ENCODE peak calls at places on chromosomes 11 and 22, in six cellular contexts. D is osteocyte, X is AG04450, A is fibroblast of mammary gland, Q is GM12865, N is uterus. U is an unnamed sample.

GRCh38 chr11:129375731-129376657 is at the start of gene BARX2:
- DNase-seq in D (no peak), A (peak; percentile 64), N (no peak), Q (no peak), X (peak; percentile 11), U (no peak)

GRCh38 chr11:111586305-111586915 is 15.8 kb upstream of the SIK2 start:
- DNase-seq in X (no peak), N (no peak), A (peak; percentile 68), Q (peak; percentile 70), D (no peak), U (no peak)

GRCh38 chr11:12376259-12376971 is 956 bp upstream of the PARVA start:
- DNase-seq in A (peak; percentile 93), N (peak; percentile 81), Q (no peak), X (peak; percentile 70), D (no peak), U (peak; percentile 19)

GRCh38 chr22:49869855-49870712 is 16.4 kb downstream of the ZBED4 start:
- DNase-seq in Q (no peak), X (no peak), A (no peak), D (no peak), N (no peak), U (no peak)

GRCh38 chr11:63534895-63535461 is 1.6 kb upstream of the PLAAT4 start:
- DNase-seq in A (no peak), X (no peak), N (no peak), D (no peak), Q (peak; percentile 79), U (no peak)

GRCh38 chr11:6992457-6993431 is 27.4 kb downstream of the ZNF214 start:
- DNase-seq in N (no peak), D (no peak), Q (no peak), A (peak; percentile 95), X (peak; percentile 94), U (peak; percentile 89)

GRCh38 chr11:73982595-73982989 is at the start of gene UCP2:
- DNase-seq in Q (peak; percentile 91), A (no peak), D (peak; percentile 89), X (peak; percentile 26), N (peak; percentile 76), U (no peak)

GRCh38 chr22:25942989-25943411 is 201.0 kb downstream of the MYO18B start:
- DNase-seq in A (no peak), X (no peak), D (no peak), N (no peak), Q (no peak), U (no peak)

GRCh38 chr11:46597609-46598219 is 3.9 kb upstream of the AMBRA1 start:
- DNase-seq in A (peak; percentile 40), X (no peak), N (no peak), D (no peak), Q (no peak), U (no peak)

GRCh38 chr22:48391171-48391711 is 1436.4 kb downstream of the BRD1 start:
- DNase-seq in X (no peak), D (peak; percentile 70), A (no peak), N (no peak), Q (no peak), U (no peak)

GRCh38 chr11:11993814-11994213 is 14.6 kb downstream of the DKK3 start:
- DNase-seq in N (no peak), Q (no peak), X (no peak), A (peak; percentile 85), D (peak; percentile 89), U (no peak)

DNA sequence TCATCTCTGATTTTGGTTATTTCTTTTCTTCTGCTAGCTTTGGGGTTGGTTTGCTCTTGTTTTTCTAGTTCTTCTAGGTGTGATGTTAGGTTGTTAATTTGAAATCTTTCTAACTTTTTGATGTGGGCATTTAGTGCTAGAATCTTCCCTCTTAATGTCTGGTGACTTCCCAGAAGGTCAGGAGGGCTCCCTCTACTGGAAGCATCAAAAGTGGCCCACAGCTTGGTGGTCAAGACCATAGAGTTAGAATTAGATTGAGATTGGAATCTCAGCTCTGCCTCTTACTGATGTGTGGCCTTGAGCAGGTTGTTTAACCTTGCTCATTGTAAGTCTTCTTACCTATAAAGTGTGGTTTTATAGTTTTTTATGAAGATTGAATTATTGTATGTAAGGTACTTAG is 99.3 kb downstream of the FDX1 start:
- DNase-seq in D (no peak), X (no peak), N (no peak), Q (peak; percentile 33), A (peak; percentile 38), U (no peak)
- TF ChIP-seq CTCF in D (no peak), X (peak; percentile 42), N (no peak), Q (peak; percentile 29), A (peak; percentile 51), U (peak; percentile 19)

DNA sequence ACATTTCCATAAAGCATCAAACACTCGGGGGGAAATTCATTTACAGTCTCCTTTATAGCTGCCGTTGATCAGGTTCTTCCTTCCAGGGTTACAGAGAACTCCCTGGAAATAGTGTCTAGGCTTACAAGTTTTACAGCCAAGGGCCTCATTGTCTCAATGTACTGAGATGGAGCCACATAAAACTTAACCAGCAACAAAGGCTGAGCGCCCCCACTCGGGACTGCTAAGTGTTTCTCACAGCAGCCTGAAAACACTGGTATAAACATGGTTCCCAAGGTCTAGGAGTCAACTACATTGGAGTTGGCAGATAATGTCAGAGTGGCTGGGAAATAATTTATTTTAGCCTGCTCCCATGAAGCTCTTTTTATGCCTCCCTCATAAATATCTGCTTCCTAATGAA is 686.2 kb downstream of the OPCML start:
- DNase-seq in X (no peak), Q (no peak), D (no peak), A (no peak), N (no peak), U (no peak)
- TF ChIP-seq CTCF in X (no peak), Q (no peak), D (no peak), A (no peak), N (no peak), U (no peak)

GRCh38 chr22:21943571-21944448 is 8.8 kb downstream of the PPM1F start:
- DNase-seq in X (no peak), D (no peak), N (no peak), Q (no peak), A (no peak), U (no peak)
- TF ChIP-seq CTCF in X (no peak), D (no peak), N (no peak), Q (no peak), A (no peak), U (no peak)

GRCh38 chr11:83039566-83039965 is 32.1 kb downstream of the RAB30 start:
- DNase-seq in D (no peak), X (no peak), A (no peak), N (no peak), Q (no peak), U (no peak)
- TF ChIP-seq CTCF in D (no peak), X (no peak), A (no peak), N (no peak), Q (no peak), U (no peak)

GRCh38 chr22:44051961-44052360 is 27.9 kb downstream of the PARVB start:
- DNase-seq in D (no peak), Q (no peak), X (no peak), A (no peak), N (no peak), U (no peak)

GRCh38 chr22:44047891-44048301 is 23.8 kb downstream of the PARVB start:
- DNase-seq in N (no peak), X (no peak), A (no peak), D (no peak), Q (peak; percentile 74), U (no peak)

GRCh38 chr22:44050766-44051747 is 27.0 kb downstream of the PARVB start:
- DNase-seq in A (no peak), Q (no peak), D (no peak), N (no peak), X (no peak), U (no peak)

GRCh38 chr22:44046485-44047141 is 22.5 kb downstream of the PARVB start:
- DNase-seq in X (no peak), D (no peak), A (no peak), Q (no peak), N (no peak), U (no peak)

GRCh38 chr22:44049369-44050231 is 25.5 kb downstream of the PARVB start:
- DNase-seq in Q (no peak), A (no peak), N (peak; percentile 48), X (no peak), D (no peak), U (no peak)
- TF ChIP-seq CTCF in Q (no peak), A (no peak), N (no peak), X (no peak), D (no peak), U (no peak)

DNA sequence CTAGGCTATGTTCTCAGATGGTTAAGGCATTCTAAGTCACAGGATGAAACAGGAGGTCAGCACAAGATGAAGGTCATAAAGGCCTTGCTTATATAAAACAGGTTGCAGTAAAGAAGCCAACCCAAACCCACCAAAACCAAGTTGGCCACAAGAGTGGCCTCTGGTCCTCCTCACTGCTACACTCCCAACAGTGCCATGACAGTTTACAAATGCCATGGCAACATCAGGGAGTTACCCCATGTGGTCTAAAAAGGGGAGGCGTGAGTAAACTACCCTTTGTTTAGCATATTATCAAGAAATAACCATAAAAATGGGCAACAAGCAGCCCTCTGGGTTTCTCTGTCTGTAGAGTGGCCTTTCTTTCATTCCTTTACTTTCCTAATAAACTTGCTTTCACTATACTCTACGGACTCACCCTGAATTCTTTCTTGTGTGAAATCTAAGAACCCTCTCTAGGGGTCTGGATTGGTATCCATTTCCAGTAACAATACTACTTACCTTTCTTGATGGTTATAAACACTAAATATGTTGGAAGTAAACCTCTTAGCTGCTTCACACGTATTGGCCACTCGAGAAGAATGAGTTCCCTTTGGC is 1237.9 kb downstream of the FAM181B start:
- DNase-seq in Q (no peak), X (no peak), D (no peak), A (no peak), N (no peak), U (no peak)
- TF ChIP-seq CTCF in Q (no peak), X (no peak), D (no peak), A (no peak), N (no peak), U (no peak)

DNA sequence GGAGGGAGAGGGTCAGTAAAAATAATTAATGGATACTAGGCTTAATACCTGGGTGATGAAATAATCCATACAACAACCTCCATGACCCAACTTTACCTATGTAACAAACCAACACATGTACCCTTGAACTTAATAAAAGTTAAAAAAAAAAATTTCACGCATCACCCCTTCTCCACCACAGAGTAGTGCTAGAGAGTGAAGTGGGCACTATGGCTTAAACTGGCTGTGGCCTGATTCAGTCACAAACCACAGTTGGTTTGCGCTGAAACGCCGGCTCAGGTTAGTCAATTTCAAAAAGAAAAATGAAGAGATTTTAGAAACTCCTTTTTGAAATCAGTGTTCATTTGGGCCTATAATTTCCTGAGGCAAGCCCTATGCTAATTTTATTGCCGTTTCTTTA is 144.3 kb downstream of the TRPC6 start:
- DNase-seq in X (no peak), A (no peak), Q (no peak), N (no peak), D (no peak), U (no peak)
- TF ChIP-seq CTCF in X (no peak), A (peak; percentile 19), Q (no peak), N (no peak), D (no peak), U (no peak)

GRCh38 chr11:87037450-87038234 is at the start of gene TMEM135:
- DNase-seq in A (peak; percentile 92), N (peak; percentile 90), D (peak; percentile 94), Q (peak; percentile 98), X (peak; percentile 55), U (peak; percentile 12)
- TF ChIP-seq CTCF in A (no peak), N (no peak), D (no peak), Q (no peak), X (no peak), U (peak; percentile 10)

GRCh38 chr11:43557553-43558031 is 122.9 kb upstream of the HSD17B12 start:
- DNase-seq in Q (no peak), N (no peak), D (no peak), A (no peak), X (no peak), U (no peak)
- TF ChIP-seq CTCF in Q (no peak), N (no peak), D (no peak), A (peak; percentile 23), X (peak; percentile 35), U (no peak)